ENCODE peak calls at places on chromosomes 6 and 20, in eight cellular contexts. Y is right atrium auricular region, D is brain microvascular endothelial cell, C is esophagus muscularis mucosa, H is HCT116, P is heart left ventricle, F is lower lobe of right lung, N is RWPE2. K is an unnamed sample.

GRCh38 chr6:75386050-75386770 is 101.6 kb upstream of the TMEM30A start:
- DNase-seq in P (no peak), N (no peak), F (no peak), C (no peak), H (no peak), Y (no peak), D (peak), K (no peak)

GRCh38 chr6:28695671-28696537 is 170.2 kb downstream of the GPX5 start:
- DNase-seq in D (peak), N (no peak), F (no peak), H (no peak), Y (no peak), C (no peak), P (no peak), K (no peak)

GRCh38 chr6:83365931-83366330 is 64.9 kb downstream of the ME1 start:
- DNase-seq in Y (no peak), D (peak), H (no peak), N (no peak), F (no peak), C (no peak), P (no peak), K (no peak)

GRCh38 chr20:34558320-34559202 is at the start of gene MAP1LC3A:
- DNase-seq in C (peak), Y (peak), F (peak), H (no peak), N (peak), P (peak), D (peak), K (peak)

GRCh38 chr6:43966374-43966658 is 160.9 kb downstream of the MRPL14 start:
- DNase-seq in D (no peak), Y (peak), F (no peak), N (no peak), C (no peak), H (no peak), P (no peak), K (no peak)

GRCh38 chr6:147285087-147285855 is 81.1 kb downstream of the STXBP5 start:
- DNase-seq in H (peak), F (no peak), N (no peak), Y (no peak), C (no peak), P (no peak), D (no peak), K (no peak)

GRCh38 chr20:24699321-24700165 is 230.1 kb downstream of the SYNDIG1 start:
- DNase-seq in D (no peak), H (no peak), N (no peak), F (no peak), P (peak), C (peak), Y (peak), K (peak)

GRCh38 chr6:30646450-30647038 is 389 bp upstream of the C6orf136 start:
- DNase-seq in F (peak), N (no peak), C (no peak), P (peak), Y (peak), H (no peak), D (peak), K (no peak)

GRCh38 chr6:159693894-159694545 is 979 bp upstream of the SOD2 start:
- DNase-seq in Y (no peak), N (peak), D (no peak), F (no peak), P (no peak), C (no peak), H (no peak), K (no peak)

GRCh38 chr6:80280258-80281010 is 174.0 kb downstream of the BCKDHB start:
- DNase-seq in H (no peak), D (peak), C (no peak), Y (no peak), N (no peak), F (no peak), P (no peak), K (no peak)

GRCh38 chr6:161481786-161482516 is 208.1 kb upstream of the AGPAT4 start:
- DNase-seq in C (no peak), P (no peak), F (no peak), N (no peak), Y (no peak), D (peak), H (no peak), K (no peak)

GRCh38 chr6:83867527-83868161 is 8.2 kb downstream of the CYB5R4 start:
- DNase-seq in H (peak), N (peak), C (no peak), Y (peak), P (peak), F (peak), D (peak), K (no peak)

GRCh38 chr20:11170565-11170964 is 496.8 kb upstream of the JAG1 start:
- DNase-seq in P (no peak), F (no peak), N (no peak), C (no peak), D (peak), H (no peak), Y (no peak), K (no peak)
- TF ChIP-seq CTCF in P (no peak), F (no peak), N (no peak), C (no peak), D (no peak), H (no peak), Y (no peak), K (no peak)

DNA sequence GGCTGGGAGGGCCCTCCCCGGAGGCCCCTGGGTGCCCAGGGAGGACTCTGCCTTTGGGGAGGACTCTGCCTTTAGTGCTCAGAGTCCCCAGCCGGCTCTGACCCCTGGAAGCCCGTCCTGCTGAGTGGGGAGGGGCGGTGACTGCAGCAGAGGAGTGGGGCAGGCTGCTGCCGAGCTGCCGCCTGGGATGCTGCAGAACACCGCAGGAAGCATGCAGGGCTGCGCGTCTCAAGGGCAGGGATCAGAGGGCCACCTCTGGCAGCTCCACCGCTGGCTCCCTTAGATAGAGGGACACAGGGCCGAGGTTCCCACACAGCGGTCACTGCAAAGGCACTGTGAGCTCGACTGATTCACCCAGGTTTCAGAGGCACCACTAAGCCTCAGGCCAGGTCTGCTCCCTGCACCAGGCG is 82.2 kb upstream of the GATA5 start:
- DNase-seq in P (no peak), D (no peak), F (no peak), Y (no peak), N (no peak), H (no peak), C (no peak), K (no peak)
- H3K27ac ChIP-seq in P (peak), D (no peak), F (no peak), Y (peak), N (no peak), H (no peak), C (peak), K (no peak)

GRCh38 chr6:106084106-106084963 is 1.8 kb upstream of the PRDM1 start:
- DNase-seq in F (no peak), D (peak), P (no peak), H (peak), N (no peak), Y (no peak), C (peak), K (no peak)
- TF ChIP-seq CTCF in F (peak), D (peak), P (peak), H (peak), N (peak), Y (no peak), C (no peak), K (no peak)

GRCh38 chr6:19905584-19905983 is 68.4 kb downstream of the ID4 start:
- DNase-seq in D (no peak), C (no peak), P (no peak), N (no peak), F (no peak), Y (no peak), H (no peak), K (no peak)
- H3K27ac ChIP-seq in D (no peak), C (no peak), P (no peak), N (no peak), F (no peak), Y (no peak), H (no peak), K (no peak)

GRCh38 chr20:23320317-23320716 is 30.3 kb upstream of the NXT1 start:
- DNase-seq in F (no peak), Y (no peak), N (no peak), H (peak), D (peak), C (no peak), P (no peak), K (no peak)
- TF ChIP-seq CTCF in F (peak), Y (no peak), N (peak), H (peak), D (peak), C (no peak), P (peak), K (no peak)

DNA sequence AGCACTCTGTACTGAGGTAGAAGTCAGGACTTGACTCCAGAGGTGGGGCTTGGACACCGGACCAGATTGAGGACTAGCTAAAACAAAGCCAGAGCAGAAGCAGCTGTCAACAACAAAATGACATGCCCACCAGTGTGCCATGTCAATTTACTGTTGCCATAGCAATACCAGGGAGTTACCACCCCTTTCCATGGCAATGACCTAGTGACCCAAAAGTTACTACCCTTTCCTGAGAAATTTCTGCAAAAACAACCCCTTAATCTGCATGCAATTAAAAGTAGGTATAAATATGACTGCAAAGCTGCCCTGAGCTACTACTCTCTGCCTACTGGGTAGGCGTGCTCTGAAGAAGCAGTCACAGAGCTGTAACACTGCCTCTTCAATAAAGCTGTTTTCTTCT is 21.0 kb downstream of the MAP3K5 start:
- DNase-seq in H (no peak), Y (no peak), P (no peak), N (no peak), F (no peak), C (no peak), D (no peak), K (no peak)
- H3K27ac ChIP-seq in H (no peak), Y (no peak), P (no peak), N (no peak), F (no peak), C (no peak), D (no peak), K (no peak)

GRCh38 chr6:35797837-35798526 is 859 bp upstream of the CLPS start:
- DNase-seq in H (no peak), Y (no peak), D (no peak), F (no peak), P (no peak), N (no peak), C (no peak), K (no peak)

GRCh38 chr6:35798706-35799105 is 1.6 kb upstream of the CLPS start:
- DNase-seq in C (no peak), P (no peak), F (no peak), D (no peak), H (no peak), Y (no peak), N (no peak), K (no peak)

GRCh38 chr6:35796236-35796635 is 887 bp downstream of the CLPS start:
- DNase-seq in H (no peak), N (no peak), D (no peak), C (no peak), F (no peak), Y (no peak), P (no peak), K (no peak)

GRCh38 chr6:35795453-35796071 is 1.6 kb downstream of the CLPS start:
- DNase-seq in N (no peak), F (no peak), P (no peak), D (no peak), H (no peak), Y (no peak), C (no peak), K (no peak)

DNA sequence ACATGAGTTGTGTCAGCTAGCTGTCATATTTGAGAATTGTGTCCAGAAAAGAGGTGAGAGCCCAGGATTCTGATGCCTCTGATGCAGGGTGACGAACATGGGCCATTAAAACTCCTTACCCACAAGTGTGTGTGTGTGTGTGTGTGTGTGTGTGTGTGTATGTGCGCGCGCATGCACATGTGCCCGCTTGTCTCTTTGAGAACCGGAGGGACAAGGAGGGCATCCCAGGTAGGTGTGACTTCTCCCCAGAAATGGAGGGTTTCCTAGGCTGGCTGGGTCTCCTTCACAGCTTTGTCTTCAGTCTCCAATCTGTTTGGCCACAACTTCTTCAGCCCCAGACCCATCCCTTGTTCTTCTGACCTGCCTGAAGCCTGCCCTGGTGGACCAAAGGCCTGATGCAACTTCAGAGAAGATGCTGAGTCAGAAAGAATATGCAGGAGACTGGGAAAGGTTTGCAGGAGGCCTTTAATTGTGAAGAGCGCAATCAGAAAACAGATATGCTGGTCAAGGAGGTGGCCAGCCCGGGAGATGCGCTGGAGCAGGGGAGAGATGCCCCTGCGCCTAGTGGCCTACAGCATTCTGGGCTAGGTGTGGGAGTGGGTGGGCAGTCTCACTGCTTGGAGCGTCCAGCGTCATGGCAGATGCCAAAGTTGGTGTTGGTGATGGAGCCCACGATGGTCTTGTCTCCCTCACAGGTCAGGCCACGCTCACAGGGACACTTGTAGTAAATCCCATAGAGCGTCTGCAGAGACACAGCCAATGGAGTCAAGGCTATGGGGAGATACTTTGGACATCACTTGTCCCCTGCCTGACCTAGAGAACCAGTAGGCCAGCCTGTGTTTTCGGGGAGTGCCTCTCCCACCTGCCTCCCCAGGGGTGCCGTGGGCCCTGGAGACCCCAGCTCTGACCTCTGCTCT is 2.3 kb downstream of the CLPS start:
- DNase-seq in N (no peak), D (no peak), H (no peak), C (no peak), Y (no peak), F (no peak), P (no peak), K (no peak)
- TF ChIP-seq CTCF in N (no peak), D (no peak), H (no peak), C (no peak), Y (no peak), F (no peak), P (no peak), K (no peak)

GRCh38 chr6:33193619-33194018 is 1.4 kb upstream of the COL11A2 start:
- DNase-seq in H (no peak), P (no peak), C (no peak), D (no peak), N (no peak), F (no peak), Y (no peak), K (no peak)
- H3K27ac ChIP-seq in H (no peak), P (peak), C (peak), D (no peak), N (no peak), F (no peak), Y (peak), K (peak)

K was measured in coronary artery.